ENCODE peak calls at places on chromosome 9, in six cellular contexts. Z, M, T, C, N and Y are unnamed samples.

GRCh38 chr9:90611568-90611967 is 31.1 kb downstream of the DIRAS2 start:
- DNase-seq in M (no peak), C (no peak), T (no peak), Z (no peak), N (no peak), Y (peak)

GRCh38 chr9:33239922-33240321 is at the start of gene SPINK4:
- DNase-seq in M (peak), T (no peak), C (no peak), Z (no peak), N (no peak), Y (no peak)

GRCh38 chr9:108636023-108636422 is 219.8 kb downstream of the ACTL7B start:
- DNase-seq in Z (no peak), M (no peak), C (no peak), T (peak), N (no peak), Y (no peak)

GRCh38 chr9:121744002-121744686 is 92.7 kb downstream of the DAB2IP start:
- DNase-seq in Z (peak), N (no peak), C (no peak), T (peak), M (peak), Y (peak)

GRCh38 chr9:32698706-32699277 is 63.3 kb upstream of the TAF1L start:
- DNase-seq in Z (no peak), M (no peak), N (no peak), T (no peak), C (no peak), Y (no peak)

GRCh38 chr9:137314561-137315560 is 12.8 kb upstream of the NRARP start:
- DNase-seq in C (no peak), M (no peak), Z (no peak), N (peak), T (peak), Y (peak)

GRCh38 chr9:136832581-136832980 is 9.7 kb upstream of the AJM1 start:
- DNase-seq in Z (no peak), T (no peak), M (peak), N (no peak), C (no peak), Y (no peak)

GRCh38 chr9:113675475-113675941 is 200.6 kb upstream of the ZNF618 start:
- DNase-seq in M (peak), N (peak), C (peak), Z (peak), T (no peak), Y (no peak)

GRCh38 chr9:3751125-3751758 is 225.4 kb upstream of the RFX3 start:
- DNase-seq in Z (peak), M (no peak), N (no peak), C (no peak), T (no peak), Y (no peak)

GRCh38 chr9:113589407-113589806 is 125.9 kb downstream of the RGS3 start:
- DNase-seq in M (no peak), Z (no peak), T (no peak), N (peak), C (no peak), Y (no peak)

GRCh38 chr9:99516657-99517049 is 294.6 kb downstream of the SEC61B start:
- DNase-seq in T (no peak), Z (no peak), C (no peak), N (no peak), M (no peak), Y (no peak)

GRCh38 chr9:4318741-4319140 is 18.9 kb upstream of the GLIS3 start:
- DNase-seq in C (no peak), T (no peak), Z (no peak), M (no peak), N (no peak), Y (no peak)

GRCh38 chr9:93577940-93578682 is 1.7 kb downstream of the PHF2 start:
- DNase-seq in M (no peak), N (no peak), T (peak), Z (no peak), C (no peak), Y (no peak)

GRCh38 chr9:130935660-130936271 is 3.3 kb downstream of the FIBCD1 start:
- DNase-seq in Z (no peak), M (no peak), N (no peak), C (no peak), T (no peak), Y (no peak)

GRCh38 chr9:120642129-120642528 is 62.2 kb upstream of the CDK5RAP2 start:
- DNase-seq in T (no peak), M (no peak), Z (no peak), N (no peak), C (no peak), Y (no peak)

GRCh38 chr9:33815781-33816180 is 1.2 kb upstream of the UBE2R2 start:
- DNase-seq in N (no peak), T (no peak), M (no peak), Z (no peak), C (no peak), Y (no peak)

GRCh38 chr9:136614372-136614922 is 48.3 kb upstream of the EGFL7 start:
- DNase-seq in C (no peak), N (peak), T (no peak), Z (peak), M (no peak), Y (no peak)

GRCh38 chr9:89657765-89658164 is 53.0 kb downstream of the GADD45G start:
- DNase-seq in N (no peak), T (peak), M (no peak), C (no peak), Z (no peak), Y (no peak)

GRCh38 chr9:13109781-13110180 is 169.7 kb downstream of the MPDZ start:
- DNase-seq in N (no peak), Z (no peak), M (no peak), T (no peak), C (no peak), Y (no peak)

GRCh38 chr9:37517977-37518376 is 32.2 kb downstream of the POLR1E start:
- DNase-seq in C (no peak), N (no peak), M (no peak), Z (no peak), T (no peak), Y (no peak)

GRCh38 chr9:123860603-123861002 is 69.3 kb downstream of the DENND1A start:
- DNase-seq in T (no peak), C (no peak), N (no peak), Z (no peak), M (no peak), Y (no peak)

GRCh38 chr9:111036946-111037743 is 1.1 kb downstream of the LPAR1 start:
- DNase-seq in C (no peak), Z (no peak), N (no peak), T (no peak), M (no peak), Y (no peak)

DNA sequence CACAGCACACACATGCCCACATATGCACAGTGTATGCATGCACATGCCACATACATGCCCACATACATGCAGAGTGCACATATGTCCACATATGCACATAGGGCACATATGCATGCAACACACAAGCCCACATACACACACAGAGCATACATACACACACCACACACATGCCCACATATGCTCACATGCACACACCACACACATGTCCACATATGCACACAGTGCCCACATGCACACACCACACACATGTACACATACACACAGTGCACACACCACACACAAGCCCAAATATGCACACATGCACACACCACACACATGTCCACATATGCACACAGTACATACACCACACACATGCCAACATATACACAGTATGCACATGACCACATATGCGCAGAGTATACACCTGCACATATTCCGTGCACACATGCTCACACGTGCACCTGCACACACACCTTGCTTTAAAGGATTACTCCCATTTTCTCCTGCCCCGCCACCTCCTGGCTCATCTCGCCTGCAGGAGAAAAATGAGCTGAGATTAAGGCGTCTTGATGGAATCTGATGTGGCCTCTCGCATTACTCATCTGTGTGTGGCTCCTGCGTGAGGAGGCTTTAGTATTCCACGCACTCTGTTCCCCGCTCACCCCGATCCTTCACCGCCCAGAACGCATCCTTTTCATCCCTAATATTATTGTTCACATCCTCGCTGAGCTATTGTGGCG is 182.6 kb downstream of the OLFM1 start:
- DNase-seq in C (no peak), M (no peak), N (no peak), T (no peak), Z (no peak), Y (no peak)
- TF ChIP-seq CTCF in C (no peak), M (no peak), N (no peak), T (no peak), Z (no peak), Y (no peak)

DNA sequence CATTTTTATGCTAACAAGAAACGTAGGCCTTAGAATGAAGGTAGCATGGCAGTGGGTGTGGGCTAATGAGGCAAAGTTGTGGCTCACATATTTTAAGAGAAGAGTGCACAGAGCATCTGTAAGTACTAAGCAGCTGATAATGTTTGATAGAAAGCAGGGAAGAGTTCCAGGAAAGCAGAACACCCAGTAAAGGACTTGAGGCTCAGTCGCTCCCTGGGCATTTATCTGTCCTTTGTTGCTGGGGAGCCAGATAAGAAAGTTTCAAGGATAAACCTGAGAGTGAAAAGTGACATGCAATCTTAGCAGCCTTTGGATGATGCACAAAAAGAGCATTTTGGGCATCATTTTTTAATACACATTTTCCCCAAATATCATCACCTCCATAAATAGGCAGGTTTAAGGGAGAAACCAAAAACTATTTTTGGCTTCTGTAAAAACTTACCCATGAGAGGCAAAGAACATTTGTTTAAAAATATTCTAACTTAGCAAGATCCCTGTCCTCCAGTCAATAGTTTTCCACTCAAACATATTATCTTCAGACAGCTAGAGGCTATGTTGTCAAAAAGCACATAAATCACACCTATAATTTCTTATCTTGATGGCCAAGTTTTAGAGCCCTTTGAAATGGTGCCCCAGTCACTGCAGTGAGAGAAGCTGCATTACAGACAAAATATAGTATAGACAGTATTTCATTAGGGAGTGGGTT is 3.4 kb downstream of the FREM1 start:
- DNase-seq in M (no peak), T (no peak), N (no peak), C (no peak), Z (no peak), Y (no peak)
- H3K4me3 ChIP-seq in M (no peak), T (peak), N (no peak), C (no peak), Z (no peak), Y (no peak)

GRCh38 chr9:127154390-127155191 is 32.2 kb upstream of the ANGPTL2 start:
- DNase-seq in M (no peak), N (peak), C (peak), Z (peak), T (peak), Y (peak)
- TF ChIP-seq CTCF in M (no peak), N (no peak), C (no peak), Z (no peak), T (no peak), Y (no peak)

GRCh38 chr9:91991621-91992435 is 41.8 kb upstream of the ROR2 start:
- DNase-seq in T (no peak), M (no peak), Z (no peak), C (no peak), N (no peak), Y (no peak)
- H3K4me3 ChIP-seq in T (no peak), M (no peak), Z (peak), C (no peak), N (no peak), Y (no peak)

GRCh38 chr9:71669265-71669975 is 98.9 kb downstream of the CEMIP2 start:
- DNase-seq in Z (no peak), M (no peak), N (no peak), C (no peak), T (no peak), Y (no peak)
- TF ChIP-seq CTCF in Z (no peak), M (no peak), N (no peak), C (no peak), T (peak), Y (no peak)

GRCh38 chr9:101397746-101398334 is 578 bp downstream of the MRPL50 start:
- DNase-seq in M (no peak), T (no peak), N (no peak), C (no peak), Z (no peak), Y (no peak)

GRCh38 chr9:101398335-101398929 is at the start of the genes MRPL50 and ZNF189:
- DNase-seq in T (peak), N (peak), C (peak), M (peak), Z (peak), Y (peak)

GRCh38 chr9:101400120-101400519 is 1.5 kb downstream of the ZNF189 start:
- DNase-seq in C (no peak), N (no peak), T (no peak), Z (no peak), M (no peak), Y (no peak)

GRCh38 chr9:101398930-101399640 is 434 bp downstream of the ZNF189 start:
- DNase-seq in M (peak), T (no peak), N (peak), Z (no peak), C (no peak), Y (no peak)

DNA sequence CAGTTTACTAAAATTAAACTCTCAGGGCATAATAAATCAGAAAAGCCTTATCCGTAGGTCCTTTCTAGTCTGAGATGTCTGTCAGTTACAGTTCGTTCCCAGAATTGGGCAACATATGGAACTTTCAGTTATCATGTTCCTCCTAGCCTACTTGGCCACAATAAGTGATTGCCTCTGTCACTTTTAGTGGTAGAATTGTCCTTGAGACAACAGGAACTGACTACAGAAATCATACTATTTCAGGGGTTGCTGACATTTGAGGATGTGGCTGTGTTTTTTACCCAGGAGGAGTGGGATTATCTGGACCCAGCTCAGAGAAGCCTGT is 952 bp downstream of the ZNF189 start:
- DNase-seq in N (no peak), M (no peak), T (no peak), Z (no peak), C (no peak), Y (no peak)
- H3K4me3 ChIP-seq in N (peak), M (peak), T (peak), Z (peak), C (peak), Y (peak)